ENCODE peak calls at places on chromosome 4, in ten cellular contexts. V is Panc1, Q is adrenal gland, N is A549, L is skeletal muscle cell, I is lower leg skin, T is cardiac muscle cell, U is ovary, O is OCI-LY7, X is lung. C is an unnamed sample.

GRCh38 chr4:109559625-109559982 is 442 bp upstream of the MCUB start:
- DNase-seq in I (no peak), L (no peak), O (peak), N (no peak), X (peak), U (peak), T (peak), Q (peak), V (no peak), C (no peak)

GRCh38 chr4:121339307-121339706 is 41.5 kb downstream of the QRFPR start:
- DNase-seq in U (no peak), V (no peak), I (no peak), X (no peak), N (no peak), O (no peak), Q (no peak), T (no peak), L (no peak), C (no peak)

GRCh38 chr4:128649575-128650205 is 159.8 kb upstream of the JADE1 start:
- DNase-seq in L (no peak), T (peak), X (no peak), O (no peak), V (no peak), I (no peak), N (peak), Q (no peak), U (no peak), C (no peak)

GRCh38 chr4:111641813-111642579 is 503.3 kb upstream of the FAM241A start:
- DNase-seq in I (peak), X (peak), V (peak), U (no peak), Q (peak), L (peak), O (peak), T (peak), N (peak), C (no peak)

GRCh38 chr4:158036998-158037397 is 135.8 kb downstream of the GASK1B start:
- DNase-seq in L (no peak), N (no peak), U (no peak), O (no peak), V (no peak), T (no peak), X (no peak), I (no peak), Q (no peak), C (no peak)

GRCh38 chr4:53571936-53572580 is 19.2 kb downstream of the LNX1 start:
- DNase-seq in O (no peak), Q (no peak), T (no peak), U (no peak), X (no peak), V (no peak), I (no peak), N (no peak), L (no peak), C (no peak)

GRCh38 chr4:139017861-139018260 is 2.3 kb downstream of the NOCT start:
- DNase-seq in Q (no peak), O (no peak), L (no peak), U (no peak), T (peak), N (no peak), X (no peak), I (no peak), V (no peak), C (no peak)

GRCh38 chr4:76585897-76586360 is 150.9 kb downstream of the SHROOM3 start:
- DNase-seq in Q (peak), O (no peak), X (peak), I (peak), V (no peak), U (no peak), T (peak), N (peak), L (no peak), C (no peak)

GRCh38 chr4:52861171-52861873 is 795 bp upstream of the RASL11B start:
- DNase-seq in O (no peak), T (peak), I (no peak), U (peak), L (no peak), X (no peak), N (no peak), V (no peak), Q (no peak), C (no peak)

GRCh38 chr4:181168406-181168805 is 1074.8 kb upstream of the TENM3 start:
- DNase-seq in I (no peak), L (no peak), U (no peak), X (no peak), Q (no peak), V (no peak), N (no peak), O (no peak), T (no peak), C (no peak)

GRCh38 chr4:84503495-84504437 is 4.7 kb upstream of the NKX6-1 start:
- DNase-seq in I (no peak), O (peak), N (peak), Q (no peak), V (peak), L (peak), U (no peak), X (no peak), T (peak), C (peak)

GRCh38 chr4:147482281-147482680 is 1.4 kb downstream of the EDNRA start:
- DNase-seq in O (no peak), L (no peak), X (no peak), Q (no peak), N (no peak), U (no peak), T (no peak), V (no peak), I (no peak), C (no peak)
- H3K4me3 ChIP-seq in O (no peak), L (peak), X (no peak), Q (no peak), N (no peak), U (peak), T (peak), V (no peak), I (no peak), C (no peak)

GRCh38 chr4:77859256-77859655 is 3.4 kb upstream of the MRPL1 start:
- DNase-seq in L (no peak), O (no peak), I (no peak), T (no peak), X (no peak), V (no peak), U (no peak), N (no peak), Q (peak), C (no peak)

GRCh38 chr4:77852892-77853495 is 9.6 kb upstream of the MRPL1 start:
- DNase-seq in V (no peak), X (no peak), I (no peak), Q (no peak), L (no peak), O (peak), U (no peak), N (no peak), T (no peak), C (peak)

GRCh38 chr4:77856152-77856551 is 6.5 kb upstream of the MRPL1 start:
- DNase-seq in L (no peak), I (no peak), V (no peak), Q (no peak), T (no peak), O (no peak), U (no peak), N (no peak), X (no peak), C (no peak)

GRCh38 chr4:77849278-77849965 is 13.2 kb upstream of the MRPL1 start:
- DNase-seq in L (no peak), X (no peak), I (no peak), O (no peak), U (no peak), N (no peak), Q (no peak), V (no peak), T (no peak), C (no peak)

GRCh38 chr4:77854431-77855111 is 8.1 kb upstream of the MRPL1 start:
- DNase-seq in N (no peak), L (no peak), X (no peak), Q (no peak), O (no peak), T (peak), U (no peak), V (no peak), I (no peak), C (peak)
- H3K4me3 ChIP-seq in N (no peak), L (no peak), X (no peak), Q (no peak), O (no peak), T (no peak), U (no peak), V (no peak), I (no peak), C (peak)

DNA sequence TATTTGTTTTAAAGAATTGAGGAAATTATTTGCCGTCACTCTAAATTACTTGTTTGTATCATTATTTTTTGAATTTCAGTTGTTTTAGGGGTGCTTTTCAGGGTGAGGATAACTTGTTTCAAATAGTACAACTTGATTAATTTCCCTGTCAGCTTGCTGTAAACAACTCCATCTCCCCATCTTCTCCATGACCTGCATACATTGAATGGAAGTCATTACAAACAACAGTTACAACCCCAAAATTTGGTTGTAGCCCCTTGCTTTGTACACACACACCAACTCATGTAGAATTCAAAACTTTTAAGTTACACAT is 1.4 kb downstream of the MTHFD2L start:
- DNase-seq in Q (no peak), O (no peak), V (no peak), L (no peak), N (no peak), T (no peak), X (no peak), U (no peak), I (no peak), C (no peak)
- H3K4me3 ChIP-seq in Q (no peak), O (peak), V (peak), L (no peak), N (peak), T (peak), X (no peak), U (no peak), I (no peak), C (no peak)

GRCh38 chr4:70714061-70714468 is 7.7 kb upstream of the RUFY3 start:
- DNase-seq in T (peak), L (no peak), N (no peak), U (no peak), Q (peak), V (no peak), O (no peak), X (no peak), I (no peak), C (no peak)
- H3K4me3 ChIP-seq in T (no peak), L (no peak), N (no peak), U (no peak), Q (no peak), V (no peak), O (peak), X (no peak), I (no peak), C (no peak)

GRCh38 chr4:174119051-174119450 is 164.4 kb downstream of the FBXO8 start:
- DNase-seq in N (peak), I (peak), L (peak), U (no peak), O (no peak), T (peak), X (no peak), Q (no peak), V (peak), C (no peak)

GRCh38 chr4:174119818-174120217 is 163.6 kb downstream of the FBXO8 start:
- DNase-seq in X (no peak), U (no peak), N (no peak), T (no peak), Q (no peak), O (no peak), V (no peak), I (no peak), L (no peak), C (no peak)

GRCh38 chr4:174118171-174118570 is 165.3 kb downstream of the FBXO8 start:
- DNase-seq in V (no peak), L (no peak), I (no peak), U (no peak), Q (no peak), N (no peak), X (no peak), O (no peak), T (no peak), C (no peak)

GRCh38 chr4:174117445-174117844 is 166.0 kb downstream of the FBXO8 start:
- DNase-seq in U (no peak), V (no peak), O (no peak), L (no peak), Q (no peak), I (no peak), T (no peak), X (no peak), N (no peak), C (no peak)

GRCh38 chr4:174116021-174116420 is 167.4 kb downstream of the FBXO8 start:
- DNase-seq in V (no peak), Q (no peak), O (no peak), X (no peak), I (no peak), T (no peak), N (no peak), U (no peak), L (no peak), C (no peak)
- H3K4me3 ChIP-seq in V (no peak), Q (no peak), O (no peak), X (no peak), I (no peak), T (no peak), N (no peak), U (no peak), L (no peak), C (no peak)

GRCh38 chr4:4872148-4872903 is 12.9 kb downstream of the MSX1 start:
- DNase-seq in T (no peak), N (no peak), X (no peak), V (no peak), L (no peak), I (no peak), Q (no peak), U (no peak), O (no peak), C (no peak)
- H3K4me3 ChIP-seq in T (no peak), N (no peak), X (no peak), V (no peak), L (no peak), I (no peak), Q (no peak), U (no peak), O (no peak), C (no peak)

GRCh38 chr4:25993564-25994185 is 79.7 kb downstream of the SMIM20 start:
- DNase-seq in V (no peak), U (no peak), I (peak), X (no peak), O (peak), T (peak), Q (no peak), L (no peak), N (peak), C (no peak)
- H3K4me3 ChIP-seq in V (no peak), U (no peak), I (no peak), X (no peak), O (peak), T (no peak), Q (no peak), L (no peak), N (no peak), C (no peak)

C was measured in CD4-positive, alpha-beta memory T cell.